ENCODE peak calls at places on chromosome X, in eight cellular contexts. H, C, B, P, W, K, Z and F are unnamed samples.

GRCh38 chrX:154294791-154295580 is at the start of gene TEX28:
- DNase-seq in C (no peak), Z (no peak), P (no peak), B (no peak), W (no peak), H (no peak), K (no peak), F (no peak)

GRCh38 chrX:51336584-51336983 is 4.0 kb downstream of the NUDT10 start:
- DNase-seq in K (no peak), Z (peak), C (peak), H (no peak), B (no peak), W (no peak), P (no peak), F (no peak)

GRCh38 chrX:30906726-30907125 is 17.7 kb upstream of the TAB3 start:
- DNase-seq in Z (peak), P (no peak), C (no peak), K (no peak), W (no peak), H (no peak), B (no peak), F (no peak)

GRCh38 chrX:104913348-104913747 is 307.1 kb downstream of the TEX13A start:
- DNase-seq in W (no peak), B (no peak), Z (peak), P (no peak), C (no peak), H (no peak), K (no peak), F (no peak)

GRCh38 chrX:103629295-103630170 is 758 bp downstream of the TCEAL1 start:
- DNase-seq in W (peak), C (peak), Z (peak), P (peak), K (peak), H (peak), B (peak), F (no peak)

GRCh38 chrX:134599173-134599914 is 58.9 kb downstream of the PLAC1 start:
- DNase-seq in W (no peak), Z (no peak), K (no peak), B (no peak), C (peak), P (no peak), H (no peak), F (no peak)

GRCh38 chrX:124736553-124737240 is 390.3 kb downstream of the SH2D1A start:
- DNase-seq in Z (no peak), C (peak), B (no peak), K (peak), W (no peak), P (peak), H (peak), F (no peak)

GRCh38 chrX:112769034-112769433 is 71.6 kb downstream of the AMOT start:
- DNase-seq in H (no peak), C (no peak), P (no peak), W (no peak), B (no peak), Z (no peak), K (no peak), F (no peak)

GRCh38 chrX:29138003-29138402 is 550.8 kb downstream of the IL1RAPL1 start:
- DNase-seq in H (no peak), K (no peak), W (no peak), C (no peak), P (no peak), Z (no peak), B (no peak), F (no peak)

GRCh38 chrX:8673211-8673610 is 58.7 kb downstream of the ANOS1 start:
- DNase-seq in C (no peak), B (no peak), K (no peak), Z (no peak), W (no peak), H (no peak), P (no peak), F (no peak)

GRCh38 chrX:65127804-65128203 is 151.6 kb upstream of the ZC4H2 start:
- DNase-seq in C (no peak), B (no peak), Z (no peak), K (no peak), H (no peak), P (no peak), W (no peak), F (no peak)

GRCh38 chrX:130645955-130646583 is 244.3 kb downstream of the RBMX2 start:
- DNase-seq in K (no peak), Z (no peak), W (no peak), B (no peak), H (no peak), C (no peak), P (no peak), F (no peak)

GRCh38 chrX:132837971-132838370 is 120.5 kb downstream of the HS6ST2 start:
- DNase-seq in K (no peak), P (no peak), H (no peak), C (no peak), B (no peak), Z (peak), W (no peak), F (no peak)

GRCh38 chrX:3651272-3651671 is 62.2 kb downstream of the PRKX start:
- DNase-seq in W (no peak), H (no peak), Z (no peak), P (no peak), C (no peak), B (no peak), K (no peak), F (no peak)

GRCh38 chrX:19334945-19335626 is 8.6 kb upstream of the PDHA1 start:
- DNase-seq in Z (peak), K (no peak), W (no peak), C (peak), P (peak), B (no peak), H (no peak), F (no peak)

GRCh38 chrX:72128881-72129280 is 2.8 kb downstream of the RTL5 start:
- DNase-seq in K (no peak), W (no peak), Z (peak), B (no peak), H (no peak), P (peak), C (peak), F (no peak)

GRCh38 chrX:134484039-134484438 is 24.1 kb downstream of the HPRT1 start:
- DNase-seq in P (no peak), Z (peak), H (no peak), C (no peak), K (no peak), B (no peak), W (no peak), F (no peak)